ENCODE peak calls at places on chromosomes 16 and 17, in six cellular contexts. One of them, this sample, is unnamed.

GRCh38 chr16:77307764-77308561 is 108.8 kb downstream of the SYCE1L start:
- DNase-seq in mammary epithelial cell: peak
- DNase-seq in A549: peak
- DNase-seq in fibroblast of pulmonary artery: peak
- DNase-seq in prostate gland: no peak
- DNase-seq in epithelial cell of proximal tubule: peak
- DNase-seq in this sample: peak

GRCh38 chr16:81885976-81886586 is 107.0 kb downstream of the PLCG2 start:
- DNase-seq in mammary epithelial cell: no peak
- DNase-seq in A549: peak
- DNase-seq in fibroblast of pulmonary artery: peak
- DNase-seq in prostate gland: no peak
- DNase-seq in epithelial cell of proximal tubule: no peak
- DNase-seq in this sample: peak

GRCh38 chr16:85389679-85390470 is 223.2 kb upstream of the GSE1 start:
- DNase-seq in mammary epithelial cell: no peak
- DNase-seq in A549: no peak
- DNase-seq in fibroblast of pulmonary artery: no peak
- DNase-seq in prostate gland: no peak
- DNase-seq in epithelial cell of proximal tubule: no peak
- DNase-seq in this sample: no peak

GRCh38 chr17:52930145-52930544 is 771.6 kb upstream of the CA10 start:
- DNase-seq in mammary epithelial cell: no peak
- DNase-seq in A549: no peak
- DNase-seq in fibroblast of pulmonary artery: no peak
- DNase-seq in prostate gland: no peak
- DNase-seq in epithelial cell of proximal tubule: no peak
- DNase-seq in this sample: no peak

GRCh38 chr17:44278006-44278405 is 10.1 kb upstream of the SLC4A1 start:
- DNase-seq in mammary epithelial cell: no peak
- DNase-seq in A549: no peak
- DNase-seq in fibroblast of pulmonary artery: peak
- DNase-seq in prostate gland: no peak
- DNase-seq in epithelial cell of proximal tubule: peak
- DNase-seq in this sample: peak

GRCh38 chr17:74807925-74808324 is 31.8 kb upstream of the NAT9 start:
- DNase-seq in mammary epithelial cell: no peak
- DNase-seq in A549: no peak
- DNase-seq in fibroblast of pulmonary artery: no peak
- DNase-seq in prostate gland: no peak
- DNase-seq in epithelial cell of proximal tubule: no peak
- DNase-seq in this sample: no peak

GRCh38 chr16:67461600-67462278 is 19.2 kb downstream of the ATP6V0D1 start:
- DNase-seq in mammary epithelial cell: no peak
- DNase-seq in A549: no peak
- DNase-seq in fibroblast of pulmonary artery: no peak
- DNase-seq in prostate gland: peak
- DNase-seq in epithelial cell of proximal tubule: no peak
- DNase-seq in this sample: no peak

GRCh38 chr16:84303023-84303422 is 8.3 kb downstream of the WFDC1 start:
- DNase-seq in mammary epithelial cell: no peak
- DNase-seq in A549: no peak
- DNase-seq in fibroblast of pulmonary artery: no peak
- DNase-seq in prostate gland: no peak
- DNase-seq in epithelial cell of proximal tubule: no peak
- DNase-seq in this sample: peak

GRCh38 chr16:26710475-26710874 is 356.3 kb upstream of the C16orf82 start:
- DNase-seq in mammary epithelial cell: no peak
- DNase-seq in A549: no peak
- DNase-seq in fibroblast of pulmonary artery: no peak
- DNase-seq in prostate gland: no peak
- DNase-seq in epithelial cell of proximal tubule: no peak
- DNase-seq in this sample: no peak

GRCh38 chr16:86960266-86960665 is 356.9 kb downstream of the C16orf95 start:
- DNase-seq in mammary epithelial cell: no peak
- DNase-seq in A549: no peak
- DNase-seq in fibroblast of pulmonary artery: no peak
- DNase-seq in prostate gland: no peak
- DNase-seq in epithelial cell of proximal tubule: no peak
- DNase-seq in this sample: no peak

GRCh38 chr17:71441098-71441497 is 679.7 kb upstream of the SOX9 start:
- DNase-seq in mammary epithelial cell: peak
- DNase-seq in A549: peak
- DNase-seq in fibroblast of pulmonary artery: peak
- DNase-seq in prostate gland: peak
- DNase-seq in epithelial cell of proximal tubule: peak
- DNase-seq in this sample: peak

GRCh38 chr16:67185003-67185865 is 1.5 kb upstream of the MATCAP1 start:
- DNase-seq in mammary epithelial cell: peak
- DNase-seq in A549: peak
- DNase-seq in fibroblast of pulmonary artery: peak
- DNase-seq in prostate gland: peak
- DNase-seq in epithelial cell of proximal tubule: no peak
- DNase-seq in this sample: peak

GRCh38 chr17:32546031-32546444 is 59.2 kb downstream of the CDK5R1 start:
- DNase-seq in mammary epithelial cell: no peak
- DNase-seq in A549: no peak
- DNase-seq in fibroblast of pulmonary artery: no peak
- DNase-seq in prostate gland: no peak
- DNase-seq in epithelial cell of proximal tubule: no peak
- DNase-seq in this sample: peak

GRCh38 chr16:69179255-69180010 is 7.5 kb upstream of the SNTB2 start:
- DNase-seq in mammary epithelial cell: peak
- DNase-seq in A549: peak
- DNase-seq in fibroblast of pulmonary artery: peak
- DNase-seq in prostate gland: peak
- DNase-seq in epithelial cell of proximal tubule: no peak
- DNase-seq in this sample: peak

GRCh38 chr16:19228575-19228974 is 57.0 kb upstream of the CLEC19A start:
- DNase-seq in mammary epithelial cell: no peak
- DNase-seq in A549: no peak
- DNase-seq in fibroblast of pulmonary artery: no peak
- DNase-seq in prostate gland: no peak
- DNase-seq in epithelial cell of proximal tubule: no peak
- DNase-seq in this sample: no peak

GRCh38 chr16:52569296-52569695 is 22.4 kb upstream of the TOX3 start:
- DNase-seq in mammary epithelial cell: no peak
- DNase-seq in A549: no peak
- DNase-seq in fibroblast of pulmonary artery: no peak
- DNase-seq in prostate gland: no peak
- DNase-seq in epithelial cell of proximal tubule: no peak
- DNase-seq in this sample: no peak

GRCh38 chr17:61425682-61426481 is 26.2 kb downstream of the TBX2 start:
- DNase-seq in mammary epithelial cell: no peak
- DNase-seq in A549: peak
- DNase-seq in fibroblast of pulmonary artery: no peak
- DNase-seq in prostate gland: no peak
- DNase-seq in epithelial cell of proximal tubule: no peak
- DNase-seq in this sample: no peak

GRCh38 chr17:45895304-45895968 is 1.1 kb downstream of the MAPT start:
- DNase-seq in mammary epithelial cell: peak
- DNase-seq in A549: peak
- DNase-seq in fibroblast of pulmonary artery: no peak
- DNase-seq in prostate gland: no peak
- DNase-seq in epithelial cell of proximal tubule: no peak
- DNase-seq in this sample: no peak

GRCh38 chr16:65278874-65279273 is 157.0 kb upstream of the CDH11 start:
- DNase-seq in mammary epithelial cell: no peak
- DNase-seq in A549: no peak
- DNase-seq in fibroblast of pulmonary artery: no peak
- DNase-seq in prostate gland: no peak
- DNase-seq in epithelial cell of proximal tubule: no peak
- DNase-seq in this sample: no peak

GRCh38 chr16:30785126-30786106 is 1.6 kb downstream of the ZNF629 start:
- DNase-seq in mammary epithelial cell: no peak
- DNase-seq in A549: no peak
- DNase-seq in fibroblast of pulmonary artery: no peak
- DNase-seq in prostate gland: no peak
- DNase-seq in epithelial cell of proximal tubule: no peak
- DNase-seq in this sample: no peak

GRCh38 chr16:30787613-30788378 is 791 bp upstream of the ZNF629 start:
- DNase-seq in mammary epithelial cell: no peak
- DNase-seq in A549: no peak
- DNase-seq in fibroblast of pulmonary artery: no peak
- DNase-seq in prostate gland: no peak
- DNase-seq in epithelial cell of proximal tubule: no peak
- DNase-seq in this sample: no peak

GRCh38 chr16:30786115-30786935 is 680 bp downstream of the ZNF629 start:
- DNase-seq in mammary epithelial cell: peak
- DNase-seq in A549: peak
- DNase-seq in fibroblast of pulmonary artery: peak
- DNase-seq in prostate gland: no peak
- DNase-seq in epithelial cell of proximal tubule: no peak
- DNase-seq in this sample: peak

GRCh38 chr16:30784215-30784614 is 2.8 kb downstream of the ZNF629 start:
- DNase-seq in mammary epithelial cell: no peak
- DNase-seq in A549: no peak
- DNase-seq in fibroblast of pulmonary artery: no peak
- DNase-seq in prostate gland: no peak
- DNase-seq in epithelial cell of proximal tubule: no peak
- DNase-seq in this sample: no peak

DNA sequence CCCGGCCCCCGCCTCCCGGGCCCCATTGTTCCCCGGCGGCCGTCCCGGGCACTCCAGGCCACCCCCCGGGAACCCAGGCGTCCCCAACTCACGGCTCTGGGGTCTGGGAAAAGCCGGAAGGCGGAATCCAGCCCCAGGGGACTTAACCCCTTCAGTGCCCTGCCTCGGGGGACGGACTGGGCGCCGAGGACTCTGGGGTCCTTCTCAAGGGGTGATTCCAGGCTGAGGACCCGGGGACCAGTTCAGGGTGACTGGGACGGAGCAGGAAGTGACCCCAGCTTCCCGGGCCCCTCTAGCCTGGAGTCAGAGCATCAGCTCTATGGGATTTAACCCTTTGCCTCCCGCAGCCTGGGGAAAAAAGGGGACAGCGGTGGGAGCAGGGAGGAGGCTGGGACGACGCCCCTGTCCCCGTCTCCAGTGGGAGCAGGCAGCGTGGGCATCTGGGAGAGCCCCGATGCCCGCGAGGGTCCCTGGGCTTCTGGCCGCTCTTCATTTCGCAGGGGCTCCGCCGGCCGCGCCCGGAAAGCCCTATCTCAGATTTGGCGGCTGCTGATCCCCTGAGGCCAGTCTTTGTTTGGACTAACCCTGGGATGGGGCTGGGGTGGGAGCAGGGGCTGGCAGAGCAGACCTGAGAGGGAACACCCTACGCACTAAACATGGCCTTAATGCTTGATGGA is at the start of gene ZNF629:
- DNase-seq in mammary epithelial cell: peak
- DNase-seq in A549: peak
- DNase-seq in fibroblast of pulmonary artery: peak
- DNase-seq in prostate gland: peak
- DNase-seq in epithelial cell of proximal tubule: no peak
- DNase-seq in this sample: peak
- TF ChIP-seq CTCF in mammary epithelial cell: no peak
- TF ChIP-seq CTCF in A549: no peak
- TF ChIP-seq CTCF in fibroblast of pulmonary artery: no peak
- TF ChIP-seq CTCF in prostate gland: no peak
- TF ChIP-seq CTCF in epithelial cell of proximal tubule: no peak
- TF ChIP-seq CTCF in this sample: no peak

DNA sequence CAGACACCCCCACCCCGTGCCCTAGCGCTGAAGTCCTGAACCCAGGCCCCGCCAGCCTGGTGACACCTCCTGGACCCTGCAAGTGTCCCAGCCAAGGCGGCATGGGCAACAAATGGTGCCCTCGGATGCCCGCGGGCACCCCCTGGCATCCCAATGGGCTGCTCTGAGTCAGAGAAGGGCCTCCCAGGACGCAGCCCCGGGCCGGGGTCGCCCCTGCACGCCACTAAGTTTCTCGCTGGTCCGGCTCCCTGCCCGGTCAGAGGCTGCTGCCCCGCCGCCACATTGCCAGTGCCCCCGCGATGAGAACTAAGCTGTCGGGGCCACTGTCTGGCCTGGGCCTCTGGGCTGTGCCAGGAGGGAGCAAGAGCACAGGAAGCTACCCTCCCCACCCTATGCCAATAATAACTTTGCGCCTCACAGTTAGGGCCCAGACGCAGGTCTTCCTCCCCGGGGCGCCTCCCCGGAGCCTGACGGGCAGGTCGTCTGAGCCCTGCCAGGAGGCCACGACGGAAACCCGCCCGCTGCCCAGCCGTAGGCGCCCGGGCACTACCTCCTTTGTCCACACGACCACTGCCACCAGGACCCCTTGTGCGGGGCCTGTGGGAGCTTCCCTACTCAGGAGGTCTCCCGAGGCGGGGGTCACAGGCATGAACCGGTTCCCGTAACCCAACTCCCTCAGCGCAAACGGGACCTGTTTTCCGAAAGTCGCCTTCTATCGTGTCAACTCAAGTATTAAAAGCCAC is 1.4 kb downstream of the ZFPM1 start:
- DNase-seq in mammary epithelial cell: peak
- DNase-seq in A549: peak
- DNase-seq in fibroblast of pulmonary artery: no peak
- DNase-seq in prostate gland: no peak
- DNase-seq in epithelial cell of proximal tubule: no peak
- DNase-seq in this sample: no peak
- TF ChIP-seq CTCF in mammary epithelial cell: no peak
- TF ChIP-seq CTCF in A549: no peak
- TF ChIP-seq CTCF in fibroblast of pulmonary artery: no peak
- TF ChIP-seq CTCF in prostate gland: no peak
- TF ChIP-seq CTCF in epithelial cell of proximal tubule: no peak
- TF ChIP-seq CTCF in this sample: no peak

GRCh38 chr16:54936979-54937672 is 6.5 kb downstream of the IRX5 start:
- DNase-seq in mammary epithelial cell: peak
- DNase-seq in A549: peak
- DNase-seq in fibroblast of pulmonary artery: no peak
- DNase-seq in prostate gland: peak
- DNase-seq in epithelial cell of proximal tubule: no peak
- DNase-seq in this sample: peak
- TF ChIP-seq CTCF in mammary epithelial cell: peak
- TF ChIP-seq CTCF in A549: peak
- TF ChIP-seq CTCF in fibroblast of pulmonary artery: peak
- TF ChIP-seq CTCF in prostate gland: peak
- TF ChIP-seq CTCF in epithelial cell of proximal tubule: peak
- TF ChIP-seq CTCF in this sample: peak

DNA sequence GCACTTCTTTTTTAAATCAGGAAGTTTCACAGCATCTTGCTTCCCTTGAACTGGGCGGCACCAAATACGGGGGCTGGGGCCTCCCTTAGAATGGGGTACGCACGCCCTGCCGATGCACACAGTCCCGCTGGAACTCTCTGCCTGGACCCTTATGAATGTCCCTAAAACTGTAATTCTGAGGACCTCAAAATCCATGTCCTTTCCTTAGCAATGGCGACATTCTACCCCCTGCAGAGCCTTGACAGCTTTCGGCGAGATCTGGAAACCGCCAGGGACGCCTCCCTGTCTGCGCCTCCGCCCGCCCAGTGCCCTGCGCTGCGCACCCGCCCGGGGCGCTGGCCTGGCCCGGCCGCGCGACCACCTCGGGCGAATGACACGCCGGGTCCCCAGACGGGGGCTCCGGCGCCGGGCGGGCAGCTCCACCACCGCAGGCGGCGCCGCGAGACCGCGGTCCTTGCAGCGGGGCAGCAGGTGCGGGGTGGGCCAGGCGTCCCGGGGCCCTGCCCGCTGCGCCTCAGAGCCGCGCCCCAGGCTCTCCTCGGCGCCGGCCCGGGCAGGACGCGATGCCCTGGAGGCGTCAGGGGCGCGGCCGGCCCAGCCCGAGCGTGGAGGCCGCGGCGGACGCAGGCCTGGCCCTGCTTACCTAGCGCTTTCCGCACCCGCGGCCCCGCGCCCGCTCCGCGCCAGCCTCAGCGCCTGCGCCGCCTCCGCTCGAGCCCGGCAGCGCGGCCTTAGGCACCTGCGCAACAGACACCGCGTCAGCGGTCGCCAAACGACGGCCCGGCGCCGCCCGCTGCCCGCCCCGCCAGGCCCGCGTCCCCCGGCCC is 548 bp downstream of the HAGH start:
- DNase-seq in mammary epithelial cell: peak
- DNase-seq in A549: no peak
- DNase-seq in fibroblast of pulmonary artery: peak
- DNase-seq in prostate gland: no peak
- DNase-seq in epithelial cell of proximal tubule: no peak
- DNase-seq in this sample: peak
- TF ChIP-seq CTCF in mammary epithelial cell: no peak
- TF ChIP-seq CTCF in A549: no peak
- TF ChIP-seq CTCF in fibroblast of pulmonary artery: no peak
- TF ChIP-seq CTCF in prostate gland: no peak
- TF ChIP-seq CTCF in epithelial cell of proximal tubule: no peak
- TF ChIP-seq CTCF in this sample: no peak